ENCODE peak calls at places on chromosomes 3 and 15, in seven cellular contexts. H is hepatocyte; N is colonic mucosa; V is CD8-positive, alpha-beta T cell; T is tibial artery; J is PC-9; E is iPS DF 6.9. A is an unnamed sample.
A peak's percentile ranks its signal among the peaks of the same experiment; 100 is the strongest.

GRCh38 chr3:72482589-72483249 is 365.5 kb downstream of the SHQ1 start:
- DNase-seq in T (peak; percentile 92), V (peak; percentile 51), H (peak; percentile 84), J (peak; percentile 76), E (no peak), N (peak; percentile 75), A (peak; percentile 34)

GRCh38 chr15:56460046-56460445 is 4.9 kb downstream of the MNS1 start:
- DNase-seq in E (no peak), T (no peak), V (no peak), H (no peak), J (no peak), N (no peak), A (no peak)

GRCh38 chr3:179401561-179401960 is 49.7 kb downstream of the GNB4 start:
- DNase-seq in N (no peak), E (no peak), H (no peak), V (no peak), J (no peak), T (no peak), A (no peak)

GRCh38 chr3:56691165-56692000 is 8.3 kb upstream of the TASOR start:
- DNase-seq in V (no peak), N (no peak), J (peak; percentile 93), H (no peak), T (no peak), E (no peak), A (no peak)

GRCh38 chr3:12931273-12931905 is 90.0 kb upstream of the RPL32 start:
- DNase-seq in T (no peak), V (no peak), H (no peak), J (no peak), E (no peak), N (no peak), A (no peak)

GRCh38 chr3:118938183-118938961 is 96.3 kb downstream of the IGSF11 start:
- DNase-seq in J (no peak), H (peak; percentile 32), N (no peak), E (no peak), V (no peak), T (no peak), A (no peak)

GRCh38 chr3:171976526-171976925 is 62.9 kb upstream of the FNDC3B start:
- DNase-seq in H (no peak), T (no peak), V (no peak), E (no peak), J (peak; percentile 1), N (no peak), A (no peak)

GRCh38 chr3:122251428-122251827 is 68.0 kb downstream of the CASR start:
- DNase-seq in V (no peak), T (no peak), E (no peak), J (no peak), N (no peak), H (no peak), A (no peak)

GRCh38 chr3:50617096-50617791 is at the start of gene MAPKAPK3:
- DNase-seq in V (peak; percentile 48), E (no peak), T (peak; percentile 81), N (peak; percentile 71), J (no peak), H (peak; percentile 83), A (peak; percentile 39)

GRCh38 chr3:109071349-109072142 is 46.4 kb downstream of the MORC1 start:
- DNase-seq in V (no peak), T (no peak), E (no peak), N (no peak), H (peak; percentile 8), J (peak; percentile 24), A (no peak)

GRCh38 chr15:29442532-29442931 is 172.9 kb upstream of the NSMCE3 start:
- DNase-seq in J (no peak), T (no peak), E (no peak), H (no peak), V (no peak), N (no peak), A (no peak)

GRCh38 chr3:128241741-128242140 is 88.5 kb downstream of the EEFSEC start:
- DNase-seq in N (no peak), J (no peak), E (no peak), V (no peak), T (no peak), H (no peak), A (no peak)

GRCh38 chr15:34364041-34364440 is 3.0 kb downstream of the LPCAT4 start:
- DNase-seq in T (no peak), J (no peak), N (no peak), V (no peak), H (no peak), E (no peak), A (no peak)

GRCh38 chr3:141176775-141177174 is 54.9 kb upstream of the PXYLP1 start:
- DNase-seq in T (no peak), E (no peak), H (no peak), V (no peak), J (no peak), N (no peak), A (no peak)

GRCh38 chr3:44228894-44229293 is 12.8 kb upstream of the TOPAZ1 start:
- DNase-seq in E (no peak), N (no peak), T (no peak), V (no peak), J (no peak), H (no peak), A (no peak)

GRCh38 chr3:46098319-46098761 is 71.1 kb upstream of the XCR1 start:
- DNase-seq in E (no peak), N (no peak), V (peak; percentile 34), J (peak; percentile 85), H (no peak), T (peak; percentile 74), A (no peak)

GRCh38 chr3:119703900-119704531 is 1.2 kb downstream of the CFAP91 start:
- DNase-seq in T (no peak), N (no peak), H (no peak), J (no peak), E (no peak), V (no peak), A (no peak)

GRCh38 chr15:64024172-64025050 is 21.9 kb downstream of the DAPK2 start:
- DNase-seq in N (no peak), V (no peak), E (no peak), J (peak; percentile 66), H (no peak), T (no peak), A (no peak)

GRCh38 chr3:155912574-155913190 is 42.2 kb downstream of the GMPS start:
- DNase-seq in E (no peak), J (no peak), V (no peak), N (no peak), H (no peak), T (no peak), A (peak; percentile 5)

GRCh38 chr3:72887723-72888545 is at the start of gene GXYLT2:
- DNase-seq in J (no peak), E (peak; percentile 29), N (peak; percentile 76), H (peak; percentile 86), V (no peak), T (peak; percentile 80), A (peak; percentile 75)

GRCh38 chr15:98711810-98712209 is 63.5 kb downstream of the IGF1R start:
- DNase-seq in N (no peak), E (no peak), V (no peak), H (no peak), T (no peak), J (no peak), A (no peak)
- H3K4me1 ChIP-seq in N (peaks cover 10% of the 10 kb centered on the region), E (peaks cover 14% of the 10 kb centered on the region), V (peaks cover 41% of the 10 kb centered on the region), H (peaks cover 8% of the 10 kb centered on the region), T (peaks cover 3% of the 10 kb centered on the region), J (peaks cover 16% of the 10 kb centered on the region), A (peaks cover 10% of the 10 kb centered on the region)

DNA sequence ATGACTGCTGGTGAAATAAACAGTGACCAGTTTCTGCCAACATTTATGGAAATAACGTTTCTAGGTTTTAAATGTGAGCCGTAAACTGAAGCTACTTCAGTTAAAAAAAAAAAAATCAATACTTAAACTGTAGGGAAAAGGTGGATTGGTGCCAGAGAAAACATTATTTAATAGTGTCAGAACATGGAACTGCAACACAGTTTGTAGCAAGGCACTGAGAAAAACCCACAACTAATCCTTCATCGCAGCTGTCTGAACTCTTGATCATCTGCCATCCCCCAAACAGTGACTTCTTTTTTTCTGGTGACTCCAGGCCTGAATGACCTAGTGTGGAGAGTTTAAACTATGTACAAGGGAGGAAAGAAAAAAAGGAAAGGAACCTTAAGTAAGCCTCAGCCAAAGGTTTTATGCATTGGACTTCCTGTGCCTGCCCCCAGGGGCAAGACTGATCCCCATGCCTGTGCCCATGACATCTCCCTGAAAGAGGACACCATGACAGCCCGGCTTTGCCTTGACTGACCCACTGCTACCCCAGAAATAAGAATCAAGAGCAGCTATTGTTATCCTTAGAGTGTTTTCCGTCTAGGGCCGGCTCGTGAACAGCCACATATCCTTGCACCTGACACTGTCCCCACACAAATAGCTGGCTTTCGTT is 33.1 kb downstream of the CRTAP start:
- DNase-seq in J (no peak), N (no peak), V (no peak), H (no peak), T (no peak), E (no peak), A (peak; percentile 82)
- H3K27ac ChIP-seq in J (no peak overlapping the region), N (no peak overlapping the region), V (no peak overlapping the region), H (no peak overlapping the region), T (peak overlapping the region; percentile 80), E (no peak overlapping the region), A (peak overlapping the region; percentile 57)

GRCh38 chr3:150631515-150632221 is 28.5 kb downstream of the SELENOT start:
- DNase-seq in H (no peak), T (no peak), N (no peak), E (no peak), V (no peak), J (no peak), A (no peak)
- H3K4me1 ChIP-seq in H (no peaks in the 10 kb centered on the region), T (no peaks in the 10 kb centered on the region), N (no peaks in the 10 kb centered on the region), E (no peaks in the 10 kb centered on the region), V (peaks cover 15% of the 10 kb centered on the region), J (no peaks in the 10 kb centered on the region), A (no peaks in the 10 kb centered on the region)

GRCh38 chr15:80504931-80505330 is 100.7 kb downstream of the ARNT2 start:
- DNase-seq in V (no peak), E (no peak), N (no peak), T (no peak), J (no peak), H (no peak), A (no peak)

GRCh38 chr15:80506494-80506893 is 102.3 kb downstream of the ARNT2 start:
- DNase-seq in J (no peak), H (no peak), T (no peak), N (no peak), V (no peak), E (no peak), A (no peak)

GRCh38 chr15:80501453-80501852 is 97.3 kb downstream of the ARNT2 start:
- DNase-seq in V (no peak), N (no peak), T (no peak), J (no peak), E (no peak), H (no peak), A (no peak)

GRCh38 chr15:80502782-80503181 is 98.6 kb downstream of the ARNT2 start:
- DNase-seq in V (no peak), T (peak; percentile 81), E (no peak), H (no peak), N (no peak), J (no peak), A (no peak)

DNA sequence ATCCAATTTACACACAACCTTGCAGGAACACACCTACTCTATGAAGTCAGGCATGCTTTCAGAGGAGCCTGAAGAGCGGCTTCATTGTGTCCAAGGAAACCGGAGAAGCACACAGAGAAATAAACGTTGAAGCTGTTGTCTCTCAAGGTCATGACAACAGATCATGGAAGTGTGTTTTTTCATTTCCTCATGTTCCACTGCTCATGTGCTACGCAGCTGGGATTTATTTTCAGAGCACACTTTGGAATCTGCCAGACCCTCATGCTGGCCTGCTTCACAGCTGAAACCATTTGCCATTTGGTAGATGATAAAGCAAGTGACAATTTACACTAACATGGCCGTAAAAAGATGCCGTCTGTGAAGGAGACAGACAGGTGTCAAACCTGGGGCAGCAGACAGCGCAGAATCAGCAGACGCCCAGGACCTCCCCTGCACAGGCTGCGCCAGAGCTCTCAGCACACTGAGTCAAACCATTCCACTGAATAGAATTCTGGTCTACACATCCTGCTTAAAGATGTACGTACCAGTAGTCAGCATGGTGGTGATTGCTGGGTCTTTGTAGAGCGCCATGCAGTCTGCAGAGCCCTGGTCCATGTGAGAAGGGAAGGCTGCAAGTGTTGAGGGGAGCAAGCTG is 99.3 kb downstream of the ARNT2 start:
- DNase-seq in H (no peak), T (no peak), E (no peak), N (no peak), J (no peak), V (no peak), A (no peak)
- H3K27ac ChIP-seq in H (no peak overlapping the region), T (no peak overlapping the region), E (no peak overlapping the region), N (no peak overlapping the region), J (no peak overlapping the region), V (no peak overlapping the region), A (no peak overlapping the region)